ENCODE peak calls at places on chromosomes 12 and 14, in ten cellular contexts. L is T-helper 9 cell; V is NCI-H1092 treated with DMSO at 0.1 percent for 48 hours; P is HuH-7; U is GM04504; C is GM12865; N is non-pigmented ciliary epithelial cell; H is M059J; E is activated naive CD4-positive, alpha-beta T cell; Y is ELR. I is an unnamed sample.

GRCh38 chr12:66538970-66539369 is 139.9 kb downstream of the GRIP1 start:
- DNase-seq in L (no peak), V (no peak), P (no peak), U (no peak), C (no peak), N (no peak), H (peak), E (no peak), Y (peak), I (no peak)

GRCh38 chr12:128190614-128191013 is 76.4 kb upstream of the TMEM132C start:
- DNase-seq in L (no peak), V (peak), P (no peak), U (no peak), C (no peak), N (no peak), H (no peak), E (no peak), Y (no peak), I (no peak)

GRCh38 chr14:30553311-30553989 is 5.5 kb upstream of the G2E3 start:
- DNase-seq in L (no peak), V (no peak), P (no peak), U (peak), C (no peak), N (peak), H (peak), E (no peak), Y (peak), I (no peak)

GRCh38 chr12:97404549-97404948 is 58.1 kb upstream of the RMST start:
- DNase-seq in L (no peak), V (peak), P (peak), U (no peak), C (peak), N (peak), H (peak), E (no peak), Y (peak), I (no peak)

GRCh38 chr12:89731614-89732013 is 23.0 kb upstream of the ATP2B1 start:
- DNase-seq in L (no peak), V (no peak), P (no peak), U (peak), C (no peak), N (no peak), H (peak), E (no peak), Y (peak), I (no peak)

GRCh38 chr14:92968291-92969020 is 45.5 kb downstream of the CHGA start:
- DNase-seq in L (no peak), V (no peak), P (no peak), U (no peak), C (no peak), N (no peak), H (no peak), E (no peak), Y (no peak), I (no peak)

GRCh38 chr14:68608235-68608962 is 184.5 kb downstream of the ZFP36L1 start:
- DNase-seq in L (no peak), V (peak), P (no peak), U (no peak), C (no peak), N (no peak), H (no peak), E (no peak), Y (no peak), I (no peak)

GRCh38 chr12:27818421-27818918 is 38.4 kb upstream of the MANSC4 start:
- DNase-seq in L (no peak), V (no peak), P (no peak), U (no peak), C (no peak), N (no peak), H (no peak), E (no peak), Y (peak), I (no peak)

GRCh38 chr12:19030180-19030579 is 99.4 kb upstream of the PLEKHA5 start:
- DNase-seq in L (no peak), V (no peak), P (no peak), U (no peak), C (no peak), N (no peak), H (peak), E (no peak), Y (peak), I (no peak)